ENCODE peak calls at places on chromosome 17, in four cellular contexts. One of them, this sample, is unnamed.

GRCh38 chr17:80832888-80833583 is 158.6 kb upstream of the CHMP6 start:
- DNase-seq in AG10803: peak
- DNase-seq in BJ: peak
- DNase-seq in neural crest cell: peak
- DNase-seq in this sample: no peak

GRCh38 chr17:28744104-28744801 is 442 bp downstream of the TRAF4 start:
- DNase-seq in BJ: no peak
- DNase-seq in AG10803: peak
- DNase-seq in neural crest cell: peak
- DNase-seq in this sample: peak

GRCh38 chr17:77596491-77597420 is 361.7 kb upstream of the TNRC6C start:
- DNase-seq in AG10803: no peak
- DNase-seq in BJ: no peak
- DNase-seq in neural crest cell: no peak
- DNase-seq in this sample: no peak

GRCh38 chr17:66942453-66943264 is 21.8 kb upstream of the CACNG4 start:
- DNase-seq in neural crest cell: no peak
- DNase-seq in BJ: no peak
- DNase-seq in AG10803: no peak
- DNase-seq in this sample: no peak

GRCh38 chr17:50373705-50374104 is 676 bp downstream of the EME1 start:
- DNase-seq in AG10803: no peak
- DNase-seq in neural crest cell: no peak
- DNase-seq in BJ: no peak
- DNase-seq in this sample: no peak

GRCh38 chr17:1630662-1631061 is 2.0 kb upstream of the SLC43A2 start:
- DNase-seq in neural crest cell: no peak
- DNase-seq in BJ: no peak
- DNase-seq in AG10803: no peak
- DNase-seq in this sample: no peak

GRCh38 chr17:57832299-57832698 is 17.5 kb downstream of the MRPS23 start:
- DNase-seq in BJ: no peak
- DNase-seq in AG10803: no peak
- DNase-seq in neural crest cell: no peak
- DNase-seq in this sample: no peak

GRCh38 chr17:40953876-40954275 is 12.9 kb downstream of the KRT39 start:
- DNase-seq in BJ: peak
- DNase-seq in AG10803: peak
- DNase-seq in neural crest cell: no peak
- DNase-seq in this sample: no peak

GRCh38 chr17:75594499-75595283 is 7.1 kb downstream of the MYO15B start:
- DNase-seq in neural crest cell: no peak
- DNase-seq in AG10803: no peak
- DNase-seq in BJ: no peak
- DNase-seq in this sample: no peak

GRCh38 chr17:41098476-41098875 is 534 bp upstream of the KRTAP4-8 start:
- DNase-seq in AG10803: peak
- DNase-seq in neural crest cell: no peak
- DNase-seq in BJ: peak
- DNase-seq in this sample: no peak

GRCh38 chr17:45332989-45333701 is 16.3 kb upstream of the MAP3K14 start:
- DNase-seq in AG10803: no peak
- DNase-seq in BJ: no peak
- DNase-seq in neural crest cell: no peak
- DNase-seq in this sample: no peak

GRCh38 chr17:78738245-78738644 is 43.8 kb downstream of the CYTH1 start:
- DNase-seq in BJ: no peak
- DNase-seq in neural crest cell: no peak
- DNase-seq in AG10803: no peak
- DNase-seq in this sample: no peak

GRCh38 chr17:82229686-82230626 is 1.1 kb downstream of the SLC16A3 start:
- DNase-seq in BJ: no peak
- DNase-seq in neural crest cell: no peak
- DNase-seq in AG10803: no peak
- DNase-seq in this sample: no peak

GRCh38 chr17:78997231-78997741 is 12.3 kb downstream of the CANT1 start:
- DNase-seq in AG10803: no peak
- DNase-seq in neural crest cell: no peak
- DNase-seq in BJ: no peak
- DNase-seq in this sample: no peak

GRCh38 chr17:33712120-33712519 is 419.0 kb upstream of the ASIC2 start:
- DNase-seq in BJ: no peak
- DNase-seq in AG10803: no peak
- DNase-seq in neural crest cell: no peak
- DNase-seq in this sample: no peak
- TF ChIP-seq CTCF in BJ: no peak
- TF ChIP-seq CTCF in AG10803: no peak
- TF ChIP-seq CTCF in neural crest cell: peak
- TF ChIP-seq CTCF in this sample: no peak

GRCh38 chr17:3641014-3641413 is 4.5 kb downstream of the CTNS start:
- DNase-seq in BJ: no peak
- DNase-seq in AG10803: no peak
- DNase-seq in neural crest cell: no peak
- DNase-seq in this sample: no peak

GRCh38 chr17:3636908-3637373 is 381 bp downstream of the CTNS start:
- DNase-seq in neural crest cell: no peak
- DNase-seq in AG10803: no peak
- DNase-seq in BJ: no peak
- DNase-seq in this sample: no peak

GRCh38 chr17:3636154-3636907 is at the start of the genes CTNS and SHPK:
- DNase-seq in AG10803: peak
- DNase-seq in BJ: peak
- DNase-seq in neural crest cell: peak
- DNase-seq in this sample: peak

GRCh38 chr17:3639981-3640596 is 3.5 kb downstream of the CTNS start:
- DNase-seq in BJ: no peak
- DNase-seq in neural crest cell: no peak
- DNase-seq in AG10803: peak
- DNase-seq in this sample: no peak

DNA sequence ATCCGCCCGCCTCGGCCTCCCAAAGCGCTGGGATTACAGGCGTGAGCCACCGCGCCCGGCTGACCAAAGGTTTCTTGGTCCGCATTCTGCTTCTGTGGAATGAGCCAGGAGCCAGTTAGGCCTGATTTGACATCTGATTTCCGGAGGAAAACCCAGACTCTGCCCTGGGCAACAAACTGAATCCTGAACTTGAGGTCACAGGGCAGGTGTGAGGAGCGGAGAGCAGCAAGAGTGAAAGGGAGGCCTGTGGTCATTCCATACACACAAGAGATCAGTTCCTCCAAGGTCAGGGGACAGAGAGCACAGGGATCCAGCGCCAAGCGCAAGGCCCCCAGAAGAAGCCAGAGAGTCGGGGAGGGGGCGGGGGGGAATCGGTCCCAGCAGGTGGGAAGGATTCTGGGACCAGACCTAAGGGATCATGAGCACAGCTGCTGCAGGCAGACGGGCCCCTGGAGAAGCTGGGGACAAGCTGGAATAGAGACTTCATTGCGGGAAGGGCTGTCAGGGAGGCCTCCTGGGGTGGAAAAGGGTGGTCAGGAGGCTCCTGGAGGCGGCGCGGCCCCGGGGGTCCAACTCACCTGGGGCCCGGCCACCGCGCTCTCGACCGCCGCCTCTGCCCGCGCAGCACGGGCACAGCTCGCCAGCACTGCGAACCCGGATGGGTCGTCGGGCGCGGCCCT is 436 bp downstream of the SHPK start:
- DNase-seq in BJ: no peak
- DNase-seq in AG10803: no peak
- DNase-seq in neural crest cell: no peak
- DNase-seq in this sample: no peak
- TF ChIP-seq CTCF in BJ: peak
- TF ChIP-seq CTCF in AG10803: no peak
- TF ChIP-seq CTCF in neural crest cell: no peak
- TF ChIP-seq CTCF in this sample: no peak

GRCh38 chr17:20228410-20228809 is 219.3 kb downstream of the SPECC1 start:
- DNase-seq in neural crest cell: no peak
- DNase-seq in AG10803: no peak
- DNase-seq in BJ: no peak
- DNase-seq in this sample: no peak

GRCh38 chr17:20226814-20227482 is 217.8 kb downstream of the SPECC1 start:
- DNase-seq in neural crest cell: peak
- DNase-seq in AG10803: peak
- DNase-seq in BJ: no peak
- DNase-seq in this sample: peak

GRCh38 chr17:20223808-20224328 is 214.7 kb downstream of the SPECC1 start:
- DNase-seq in AG10803: no peak
- DNase-seq in BJ: no peak
- DNase-seq in neural crest cell: no peak
- DNase-seq in this sample: no peak

GRCh38 chr17:20224379-20224778 is 215.2 kb downstream of the SPECC1 start:
- DNase-seq in neural crest cell: no peak
- DNase-seq in BJ: no peak
- DNase-seq in AG10803: no peak
- DNase-seq in this sample: no peak

DNA sequence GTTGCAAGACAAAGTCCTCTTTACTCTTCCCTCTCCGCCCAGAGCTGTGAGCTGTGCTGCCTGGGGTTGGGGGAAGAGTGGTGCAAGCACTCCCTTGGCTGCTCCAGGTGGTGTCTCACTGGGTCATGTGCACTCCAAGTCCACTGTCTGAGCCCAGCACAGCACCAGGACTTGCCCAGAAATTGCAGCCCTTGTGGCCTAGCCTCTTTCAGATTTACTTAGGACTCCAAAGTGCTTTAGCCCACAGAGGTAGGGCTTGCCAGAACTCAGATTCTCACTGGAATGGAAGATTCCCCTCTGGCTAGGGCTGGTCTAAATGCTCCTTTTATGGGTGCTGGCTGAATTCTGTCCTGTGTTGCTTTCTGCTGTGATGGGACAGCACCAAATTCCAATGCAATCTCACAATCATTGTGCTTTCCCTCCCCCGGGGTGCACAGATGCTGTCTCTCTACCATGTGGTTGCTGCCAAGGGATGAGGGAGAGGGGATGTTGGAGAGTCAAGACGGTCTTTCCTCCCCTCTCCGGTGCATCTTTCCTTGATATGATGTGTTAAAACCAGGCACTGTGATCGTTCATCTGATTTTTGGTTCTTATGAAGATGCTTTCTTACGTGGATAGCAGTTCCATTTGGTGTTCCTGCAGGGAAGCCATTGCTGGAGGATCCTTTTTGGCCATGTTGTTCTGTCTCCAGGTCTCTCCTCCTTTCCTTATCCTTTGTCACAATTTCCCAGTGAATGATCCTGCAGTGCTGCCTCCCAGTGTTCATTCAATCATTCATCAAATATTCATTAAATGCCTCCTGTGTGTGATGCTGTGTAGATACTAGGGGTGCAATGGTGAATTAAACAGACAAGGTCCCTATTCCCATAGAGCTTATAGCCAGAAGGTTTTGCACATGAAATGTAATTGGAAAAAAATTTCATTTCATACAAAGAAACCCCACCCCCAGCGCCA is 216.3 kb downstream of the SPECC1 start:
- DNase-seq in AG10803: no peak
- DNase-seq in BJ: no peak
- DNase-seq in neural crest cell: no peak
- DNase-seq in this sample: no peak
- TF ChIP-seq CTCF in AG10803: no peak
- TF ChIP-seq CTCF in BJ: peak
- TF ChIP-seq CTCF in neural crest cell: no peak
- TF ChIP-seq CTCF in this sample: no peak

DNA sequence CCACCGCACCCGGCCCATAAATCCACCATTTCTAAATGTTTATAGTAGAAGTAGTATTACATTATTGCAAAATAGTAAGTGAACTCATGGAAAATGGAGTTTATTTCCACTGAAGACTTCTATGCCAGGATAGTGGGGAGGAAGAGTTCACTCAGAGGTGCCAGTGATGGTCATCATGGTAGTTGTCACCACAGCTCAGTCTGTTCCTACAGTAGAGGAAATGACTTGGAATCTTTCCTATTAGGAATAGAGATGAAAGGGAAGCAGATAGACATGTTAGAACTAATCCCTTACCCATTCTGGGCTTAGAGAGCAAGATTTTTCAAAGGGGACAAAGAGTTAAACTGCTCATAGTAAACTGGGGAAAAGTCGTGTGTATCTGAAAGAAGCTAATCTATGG is 20.1 kb downstream of the MRPL45 start:
- DNase-seq in BJ: no peak
- DNase-seq in neural crest cell: no peak
- DNase-seq in AG10803: no peak
- DNase-seq in this sample: no peak
- TF ChIP-seq CTCF in BJ: no peak
- TF ChIP-seq CTCF in neural crest cell: no peak
- TF ChIP-seq CTCF in AG10803: no peak
- TF ChIP-seq CTCF in this sample: no peak

GRCh38 chr17:35428229-35428628 is 4.1 kb downstream of the SLFN12 start:
- DNase-seq in neural crest cell: no peak
- DNase-seq in AG10803: no peak
- DNase-seq in BJ: no peak
- DNase-seq in this sample: no peak

GRCh38 chr17:35429702-35430101 is 2.6 kb downstream of the SLFN12 start:
- DNase-seq in BJ: no peak
- DNase-seq in neural crest cell: no peak
- DNase-seq in AG10803: no peak
- DNase-seq in this sample: no peak

GRCh38 chr17:35438433-35438832 is 6.1 kb upstream of the SLFN12 start:
- DNase-seq in BJ: no peak
- DNase-seq in neural crest cell: no peak
- DNase-seq in AG10803: no peak
- DNase-seq in this sample: no peak

GRCh38 chr17:35432176-35433074 is at the start of gene SLFN12:
- DNase-seq in neural crest cell: no peak
- DNase-seq in BJ: peak
- DNase-seq in AG10803: peak
- DNase-seq in this sample: no peak

GRCh38 chr17:35433075-35433894 is 985 bp upstream of the SLFN12 start:
- DNase-seq in AG10803: peak
- DNase-seq in neural crest cell: no peak
- DNase-seq in BJ: peak
- DNase-seq in this sample: no peak
- TF ChIP-seq CTCF in AG10803: peak
- TF ChIP-seq CTCF in neural crest cell: peak
- TF ChIP-seq CTCF in BJ: peak
- TF ChIP-seq CTCF in this sample: no peak

DNA sequence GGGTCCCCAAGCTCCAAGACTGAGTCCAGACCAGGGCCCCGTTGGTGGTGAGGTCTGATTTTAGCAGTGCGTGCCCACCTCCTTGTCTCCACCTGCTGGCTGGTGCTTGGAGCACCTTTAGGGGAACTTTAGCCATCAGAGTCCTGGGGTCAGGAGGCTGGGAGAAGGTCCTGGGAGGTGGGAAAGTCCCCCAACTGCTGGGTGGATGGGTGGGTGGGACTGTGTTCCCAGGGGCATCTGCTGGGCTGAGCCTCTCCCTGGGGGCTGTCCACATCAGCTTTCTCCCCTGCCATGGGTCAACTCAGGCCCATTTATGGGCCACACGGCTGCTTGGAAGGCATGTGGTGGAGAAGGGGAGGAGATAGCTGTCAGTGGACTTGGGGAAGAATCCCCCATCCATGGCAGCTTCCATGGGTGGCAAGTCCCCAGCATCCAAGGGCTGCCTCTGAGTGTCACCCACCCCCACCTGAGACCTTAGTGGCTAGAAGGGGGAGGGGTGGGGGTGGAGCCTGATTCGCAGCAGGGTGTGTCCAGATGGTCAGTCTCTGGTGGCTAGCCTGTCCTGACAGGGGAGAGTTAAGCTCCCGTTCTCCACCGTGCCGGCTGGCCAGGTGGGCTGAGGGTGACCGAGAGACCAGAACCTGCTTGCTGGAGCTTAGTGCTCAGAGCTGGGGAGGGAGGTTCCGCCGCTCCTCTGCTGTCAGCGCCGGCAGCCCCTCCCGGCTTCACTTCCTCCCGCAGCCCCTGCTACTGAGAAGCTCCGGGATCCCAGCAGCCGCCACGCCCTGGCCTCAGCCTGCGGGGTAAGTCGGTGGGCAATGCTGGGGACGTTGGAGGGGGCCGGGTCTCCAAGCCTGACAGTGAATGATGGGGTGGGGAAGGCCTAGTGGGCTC is at the start of gene TRPV2:
- DNase-seq in AG10803: no peak
- DNase-seq in neural crest cell: no peak
- DNase-seq in BJ: no peak
- DNase-seq in this sample: no peak
- TF ChIP-seq CTCF in AG10803: peak
- TF ChIP-seq CTCF in neural crest cell: no peak
- TF ChIP-seq CTCF in BJ: peak
- TF ChIP-seq CTCF in this sample: peak

This sample was measured in type B pancreatic cell.